ENCODE peak calls at places on chromosomes 5 and 9, in ten cellular contexts. One of them, this sample, is unnamed.

GRCh38 chr9:136644593-136645342 is 17.9 kb upstream of the EGFL7 start:
- DNase-seq in A549: no peak
- DNase-seq in gastrocnemius medialis: peak; percentile 55
- DNase-seq in IMR-90: peak; percentile 28
- DNase-seq in uterus: peak; percentile 54
- DNase-seq in transverse colon: peak; percentile 58
- DNase-seq in heart left ventricle: peak; percentile 96
- DNase-seq in body of pancreas: no peak
- DNase-seq in breast epithelium: no peak
- DNase-seq in ovary: peak; percentile 71
- DNase-seq in this sample: peak; percentile 65

GRCh38 chr5:60402161-60402785 is 297.7 kb downstream of the DEPDC1B start:
- DNase-seq in A549: no peak
- DNase-seq in gastrocnemius medialis: no peak
- DNase-seq in IMR-90: no peak
- DNase-seq in uterus: no peak
- DNase-seq in transverse colon: no peak
- DNase-seq in heart left ventricle: no peak
- DNase-seq in body of pancreas: no peak
- DNase-seq in breast epithelium: no peak
- DNase-seq in ovary: no peak
- DNase-seq in this sample: no peak

GRCh38 chr5:2176581-2176980 is 293.9 kb upstream of the IRX4 start:
- DNase-seq in A549: no peak
- DNase-seq in gastrocnemius medialis: no peak
- DNase-seq in IMR-90: no peak
- DNase-seq in uterus: no peak
- DNase-seq in transverse colon: no peak
- DNase-seq in heart left ventricle: no peak
- DNase-seq in body of pancreas: no peak
- DNase-seq in breast epithelium: no peak
- DNase-seq in ovary: no peak
- DNase-seq in this sample: no peak

GRCh38 chr9:108634669-108635462 is 220.9 kb downstream of the ACTL7B start:
- DNase-seq in A549: peak; percentile 10
- DNase-seq in gastrocnemius medialis: no peak
- DNase-seq in IMR-90: no peak
- DNase-seq in uterus: no peak
- DNase-seq in transverse colon: no peak
- DNase-seq in heart left ventricle: no peak
- DNase-seq in body of pancreas: no peak
- DNase-seq in breast epithelium: no peak
- DNase-seq in ovary: no peak
- DNase-seq in this sample: no peak

GRCh38 chr9:127751269-127752054 is 16.4 kb upstream of the TOR2A start:
- DNase-seq in A549: no peak
- DNase-seq in gastrocnemius medialis: no peak
- DNase-seq in IMR-90: no peak
- DNase-seq in uterus: no peak
- DNase-seq in transverse colon: no peak
- DNase-seq in heart left ventricle: no peak
- DNase-seq in body of pancreas: peak; percentile 39
- DNase-seq in breast epithelium: no peak
- DNase-seq in ovary: peak; percentile 61
- DNase-seq in this sample: no peak

GRCh38 chr9:93115486-93115885 is 18.6 kb downstream of the NINJ1 start:
- DNase-seq in A549: no peak
- DNase-seq in gastrocnemius medialis: peak; percentile 5
- DNase-seq in IMR-90: no peak
- DNase-seq in uterus: peak; percentile 4
- DNase-seq in transverse colon: no peak
- DNase-seq in heart left ventricle: peak; percentile 3
- DNase-seq in body of pancreas: no peak
- DNase-seq in breast epithelium: no peak
- DNase-seq in ovary: no peak
- DNase-seq in this sample: no peak

GRCh38 chr9:72954431-72955420 is 1.9 kb upstream of the ALDH1A1 start:
- DNase-seq in A549: peak; percentile 68
- DNase-seq in gastrocnemius medialis: peak; percentile 43
- DNase-seq in IMR-90: no peak
- DNase-seq in uterus: peak; percentile 47
- DNase-seq in transverse colon: peak; percentile 29
- DNase-seq in heart left ventricle: no peak
- DNase-seq in body of pancreas: peak; percentile 33
- DNase-seq in breast epithelium: no peak
- DNase-seq in ovary: peak; percentile 43
- DNase-seq in this sample: peak; percentile 55

GRCh38 chr5:131943914-131944313 is 1.5 kb downstream of the MEIKIN start:
- DNase-seq in A549: no peak
- DNase-seq in gastrocnemius medialis: no peak
- DNase-seq in IMR-90: no peak
- DNase-seq in uterus: no peak
- DNase-seq in transverse colon: no peak
- DNase-seq in heart left ventricle: no peak
- DNase-seq in body of pancreas: no peak
- DNase-seq in breast epithelium: no peak
- DNase-seq in ovary: no peak
- DNase-seq in this sample: no peak

GRCh38 chr5:9391080-9391479 is 154.8 kb downstream of the SEMA5A start:
- DNase-seq in A549: no peak
- DNase-seq in gastrocnemius medialis: no peak
- DNase-seq in IMR-90: no peak
- DNase-seq in uterus: no peak
- DNase-seq in transverse colon: no peak
- DNase-seq in heart left ventricle: no peak
- DNase-seq in body of pancreas: no peak
- DNase-seq in breast epithelium: no peak
- DNase-seq in ovary: no peak
- DNase-seq in this sample: no peak

GRCh38 chr5:9387879-9388278 is 158.0 kb downstream of the SEMA5A start:
- DNase-seq in A549: no peak
- DNase-seq in gastrocnemius medialis: no peak
- DNase-seq in IMR-90: peak; percentile 13
- DNase-seq in uterus: no peak
- DNase-seq in transverse colon: no peak
- DNase-seq in heart left ventricle: no peak
- DNase-seq in body of pancreas: no peak
- DNase-seq in breast epithelium: no peak
- DNase-seq in ovary: no peak
- DNase-seq in this sample: no peak

GRCh38 chr5:9386945-9387344 is 158.9 kb downstream of the SEMA5A start:
- DNase-seq in A549: no peak
- DNase-seq in gastrocnemius medialis: no peak
- DNase-seq in IMR-90: no peak
- DNase-seq in uterus: no peak
- DNase-seq in transverse colon: no peak
- DNase-seq in heart left ventricle: no peak
- DNase-seq in body of pancreas: no peak
- DNase-seq in breast epithelium: no peak
- DNase-seq in ovary: no peak
- DNase-seq in this sample: no peak

GRCh38 chr5:9390128-9390527 is 155.7 kb downstream of the SEMA5A start:
- DNase-seq in A549: no peak
- DNase-seq in gastrocnemius medialis: no peak
- DNase-seq in IMR-90: no peak
- DNase-seq in uterus: no peak
- DNase-seq in transverse colon: no peak
- DNase-seq in heart left ventricle: no peak
- DNase-seq in body of pancreas: no peak
- DNase-seq in breast epithelium: no peak
- DNase-seq in ovary: no peak
- DNase-seq in this sample: no peak

DNA sequence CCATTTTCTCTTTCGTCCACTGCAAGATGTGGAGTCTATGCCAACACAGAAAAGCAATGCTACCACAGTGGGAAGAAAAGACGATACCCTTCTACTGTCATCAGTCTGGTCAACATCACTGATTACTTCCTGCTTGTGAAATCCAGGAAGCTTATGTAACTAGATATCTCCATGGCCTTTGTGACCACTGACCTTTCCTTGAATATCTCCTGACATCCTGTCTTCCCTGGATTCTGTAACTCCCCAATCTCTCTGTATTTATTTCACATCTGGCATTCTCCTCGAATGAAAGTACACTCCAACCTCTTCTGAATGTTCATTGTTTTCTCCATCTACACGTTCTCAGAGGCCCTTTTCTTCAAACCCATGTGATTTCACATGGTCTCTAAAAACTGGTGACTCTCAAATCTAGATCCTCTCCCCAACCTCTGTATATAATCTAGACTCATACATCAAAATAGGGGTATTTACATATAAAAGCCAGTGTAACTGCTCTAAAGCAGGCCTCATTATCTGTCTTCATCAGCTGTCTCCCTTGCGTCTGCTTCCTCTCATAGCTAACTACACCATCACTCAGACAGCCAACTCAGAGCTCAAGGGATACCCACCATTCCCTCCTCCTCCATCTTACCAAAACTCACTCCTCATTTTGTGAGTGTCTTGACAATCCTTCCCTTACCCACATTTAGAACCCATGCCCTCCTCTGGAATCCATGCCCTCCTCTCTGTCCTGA is 156.8 kb downstream of the SEMA5A start:
- DNase-seq in A549: no peak
- DNase-seq in gastrocnemius medialis: no peak
- DNase-seq in IMR-90: no peak
- DNase-seq in uterus: no peak
- DNase-seq in transverse colon: no peak
- DNase-seq in heart left ventricle: no peak
- DNase-seq in body of pancreas: no peak
- DNase-seq in breast epithelium: no peak
- DNase-seq in ovary: no peak
- DNase-seq in this sample: no peak
- H3K4me1 ChIP-seq in A549: no peaks in the 10 kb centered on the region
- H3K4me1 ChIP-seq in gastrocnemius medialis: no peaks in the 10 kb centered on the region
- H3K4me1 ChIP-seq in IMR-90: no peaks in the 10 kb centered on the region
- H3K4me1 ChIP-seq in uterus: no peaks in the 10 kb centered on the region
- H3K4me1 ChIP-seq in transverse colon: no peaks in the 10 kb centered on the region
- H3K4me1 ChIP-seq in heart left ventricle: peaks cover 7% of the 10 kb centered on the region
- H3K4me1 ChIP-seq in body of pancreas: peaks cover 4% of the 10 kb centered on the region
- H3K4me1 ChIP-seq in breast epithelium: no peaks in the 10 kb centered on the region
- H3K4me1 ChIP-seq in ovary: no peaks in the 10 kb centered on the region
- H3K4me1 ChIP-seq in this sample: no peaks in the 10 kb centered on the region

DNA sequence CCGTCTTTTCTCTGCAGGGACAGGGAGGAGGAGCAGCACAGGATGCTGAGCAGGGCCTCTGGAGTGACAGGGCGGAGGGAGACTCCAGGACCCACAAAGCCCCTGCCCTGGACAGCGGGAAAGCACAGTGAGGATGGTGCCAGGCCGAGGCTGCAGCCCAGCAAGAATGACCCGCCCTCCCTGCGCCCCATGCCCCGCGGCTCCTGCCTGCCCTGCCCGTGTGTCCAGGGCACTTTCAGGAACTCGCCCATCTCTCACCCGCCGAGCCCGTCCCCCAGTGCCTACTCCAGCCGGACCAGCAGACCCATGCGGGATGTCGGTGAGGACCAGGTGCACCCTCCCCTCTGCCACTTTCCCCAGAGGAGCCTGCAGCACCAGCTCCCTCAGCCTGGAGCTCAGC is 9.1 kb upstream of the EXOC3 start:
- DNase-seq in A549: no peak
- DNase-seq in gastrocnemius medialis: no peak
- DNase-seq in IMR-90: no peak
- DNase-seq in uterus: no peak
- DNase-seq in transverse colon: no peak
- DNase-seq in heart left ventricle: peak; percentile 50
- DNase-seq in body of pancreas: no peak
- DNase-seq in breast epithelium: no peak
- DNase-seq in ovary: no peak
- DNase-seq in this sample: no peak
- TF ChIP-seq POLR2A in A549: no peak
- TF ChIP-seq POLR2A in gastrocnemius medialis: no peak
- TF ChIP-seq POLR2A in IMR-90: no peak
- TF ChIP-seq POLR2A in uterus: no peak
- TF ChIP-seq POLR2A in transverse colon: no peak
- TF ChIP-seq POLR2A in heart left ventricle: no peak
- TF ChIP-seq POLR2A in body of pancreas: no peak
- TF ChIP-seq POLR2A in breast epithelium: no peak
- TF ChIP-seq POLR2A in ovary: no peak
- TF ChIP-seq POLR2A in this sample: no peak

GRCh38 chr5:153969563-153969895 is 69.2 kb downstream of the FAM114A2 start:
- DNase-seq in A549: no peak
- DNase-seq in gastrocnemius medialis: no peak
- DNase-seq in IMR-90: no peak
- DNase-seq in uterus: no peak
- DNase-seq in transverse colon: no peak
- DNase-seq in heart left ventricle: no peak
- DNase-seq in body of pancreas: no peak
- DNase-seq in breast epithelium: no peak
- DNase-seq in ovary: no peak
- DNase-seq in this sample: no peak

GRCh38 chr5:153972240-153972639 is 66.5 kb downstream of the FAM114A2 start:
- DNase-seq in A549: no peak
- DNase-seq in gastrocnemius medialis: no peak
- DNase-seq in IMR-90: no peak
- DNase-seq in uterus: no peak
- DNase-seq in transverse colon: no peak
- DNase-seq in heart left ventricle: no peak
- DNase-seq in body of pancreas: no peak
- DNase-seq in breast epithelium: no peak
- DNase-seq in ovary: no peak
- DNase-seq in this sample: no peak

GRCh38 chr5:153965102-153965645 is 73.5 kb downstream of the FAM114A2 start:
- DNase-seq in A549: peak; percentile 59
- DNase-seq in gastrocnemius medialis: no peak
- DNase-seq in IMR-90: peak; percentile 41
- DNase-seq in uterus: peak; percentile 25
- DNase-seq in transverse colon: peak; percentile 16
- DNase-seq in heart left ventricle: no peak
- DNase-seq in body of pancreas: peak; percentile 47
- DNase-seq in breast epithelium: no peak
- DNase-seq in ovary: peak; percentile 44
- DNase-seq in this sample: peak; percentile 47

GRCh38 chr5:153970496-153970895 is 68.2 kb downstream of the FAM114A2 start:
- DNase-seq in A549: no peak
- DNase-seq in gastrocnemius medialis: no peak
- DNase-seq in IMR-90: no peak
- DNase-seq in uterus: no peak
- DNase-seq in transverse colon: no peak
- DNase-seq in heart left ventricle: no peak
- DNase-seq in body of pancreas: no peak
- DNase-seq in breast epithelium: no peak
- DNase-seq in ovary: no peak
- DNase-seq in this sample: no peak

DNA sequence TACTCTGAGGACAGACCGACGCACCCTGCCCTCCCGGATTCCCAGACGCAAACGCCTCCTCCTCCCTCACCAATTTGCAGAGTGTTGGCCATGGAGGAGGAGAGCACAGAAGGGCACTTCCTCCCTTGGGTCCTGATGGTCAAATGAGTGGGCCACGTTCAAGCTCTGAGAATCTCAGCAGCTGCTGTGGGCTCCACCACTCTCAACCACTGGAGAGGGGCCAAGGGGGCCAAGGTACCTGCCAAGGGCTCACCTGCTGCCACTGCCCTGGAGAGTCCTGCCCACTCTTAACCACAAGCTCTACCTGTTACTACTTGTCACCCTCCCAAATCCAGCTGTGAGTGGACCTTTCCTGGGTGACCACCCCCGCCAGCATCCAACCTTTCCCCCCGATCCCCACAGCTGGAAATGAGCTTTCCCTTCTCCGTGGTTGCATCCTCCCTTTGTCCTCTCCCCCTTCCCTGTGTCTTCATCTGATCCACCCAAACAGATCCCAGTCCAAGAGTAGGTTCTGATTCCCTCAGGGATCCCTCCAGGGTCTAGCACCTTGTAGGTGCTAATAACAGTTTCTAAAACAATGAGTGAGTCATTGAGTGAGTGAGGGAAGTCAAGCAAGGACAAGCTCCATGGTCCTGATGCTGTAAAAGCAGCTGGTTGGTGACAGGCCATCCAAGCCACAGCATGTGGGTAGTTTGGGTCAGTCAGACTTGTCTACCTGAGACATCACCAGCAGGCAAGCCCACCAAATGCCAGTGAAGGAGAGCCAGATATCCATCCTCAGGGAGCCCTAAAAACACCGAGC is 69.7 kb downstream of the FAM114A2 start:
- DNase-seq in A549: no peak
- DNase-seq in gastrocnemius medialis: no peak
- DNase-seq in IMR-90: no peak
- DNase-seq in uterus: no peak
- DNase-seq in transverse colon: no peak
- DNase-seq in heart left ventricle: no peak
- DNase-seq in body of pancreas: no peak
- DNase-seq in breast epithelium: no peak
- DNase-seq in ovary: no peak
- DNase-seq in this sample: no peak
- H3K4me1 ChIP-seq in A549: no peaks in the 10 kb centered on the region
- H3K4me1 ChIP-seq in gastrocnemius medialis: no peaks in the 10 kb centered on the region
- H3K4me1 ChIP-seq in IMR-90: peaks cover 4% of the 10 kb centered on the region
- H3K4me1 ChIP-seq in uterus: no peaks in the 10 kb centered on the region
- H3K4me1 ChIP-seq in transverse colon: no peaks in the 10 kb centered on the region
- H3K4me1 ChIP-seq in heart left ventricle: no peaks in the 10 kb centered on the region
- H3K4me1 ChIP-seq in body of pancreas: peaks cover 4% of the 10 kb centered on the region
- H3K4me1 ChIP-seq in breast epithelium: no peaks in the 10 kb centered on the region
- H3K4me1 ChIP-seq in ovary: peaks cover 2% of the 10 kb centered on the region
- H3K4me1 ChIP-seq in this sample: no peaks in the 10 kb centered on the region

DNA sequence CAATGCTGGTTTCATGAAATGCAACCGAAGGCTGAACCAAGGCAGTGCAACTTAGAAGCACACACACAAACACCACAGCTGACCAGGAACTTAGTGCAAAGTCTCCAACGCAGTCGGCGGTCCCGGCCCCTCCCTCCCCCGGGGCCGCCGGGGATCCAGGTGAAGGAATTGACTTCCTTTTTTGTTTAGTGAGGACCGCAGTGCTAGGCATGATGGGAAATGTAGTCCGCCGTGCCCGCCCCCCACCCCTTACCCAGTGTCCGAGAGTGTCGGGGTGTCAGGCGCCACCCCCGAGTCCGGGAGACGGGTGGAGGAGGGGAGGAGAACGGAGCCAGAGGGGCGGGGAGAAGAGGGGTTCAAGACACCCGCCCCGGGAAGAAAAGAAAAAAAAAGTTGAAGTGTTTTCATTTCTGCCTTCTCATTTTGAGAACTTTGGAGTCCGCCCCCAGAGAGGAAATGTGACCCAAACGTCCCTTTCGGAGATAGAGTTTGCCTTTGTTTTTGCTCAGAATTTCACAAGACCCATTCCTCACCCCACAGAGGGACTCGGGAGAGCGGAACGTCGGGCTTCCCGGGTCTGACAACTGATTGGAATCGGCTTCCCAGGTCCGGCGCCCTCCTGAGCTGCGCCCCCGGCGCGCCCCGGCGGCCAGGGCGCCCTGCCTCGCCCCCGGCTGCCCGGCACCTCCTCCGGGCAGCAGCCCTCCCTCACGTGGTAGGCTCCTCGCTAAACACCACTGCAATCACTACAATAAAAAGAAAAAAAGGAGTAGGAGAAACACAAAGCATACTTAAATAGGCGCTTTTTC is 2.0 kb downstream of the IER5L start:
- DNase-seq in A549: peak; percentile 95
- DNase-seq in gastrocnemius medialis: peak; percentile 69
- DNase-seq in IMR-90: peak; percentile 88
- DNase-seq in uterus: peak; percentile 91
- DNase-seq in transverse colon: peak; percentile 92
- DNase-seq in heart left ventricle: peak; percentile 87
- DNase-seq in body of pancreas: peak; percentile 84
- DNase-seq in breast epithelium: peak; percentile 94
- DNase-seq in ovary: peak; percentile 90
- DNase-seq in this sample: peak; percentile 85
- TF ChIP-seq POLR2A in A549: peak; percentile 67
- TF ChIP-seq POLR2A in gastrocnemius medialis: peak; percentile 74
- TF ChIP-seq POLR2A in IMR-90: peak; percentile 66
- TF ChIP-seq POLR2A in uterus: peak; percentile 62
- TF ChIP-seq POLR2A in transverse colon: peak; percentile 85
- TF ChIP-seq POLR2A in heart left ventricle: no peak
- TF ChIP-seq POLR2A in body of pancreas: peak; percentile 37
- TF ChIP-seq POLR2A in breast epithelium: peak; percentile 35
- TF ChIP-seq POLR2A in ovary: peak; percentile 63
- TF ChIP-seq POLR2A in this sample: peak; percentile 66